ENCODE peak calls at places on chromosome 14, in four cellular contexts. F is NCI-H1092 treated with DMSO at 0.1 percent for 48 hours; D is stimulated activated CD8-positive, alpha-beta memory T cell treated with anti-CD3 and anti-CD28 coated beads, Interleukin-12 subunit alpha, Interleukin-12 subunit beta, amount 100 ng/mL, for 1 hour; W is sigmoid colon. N is an unnamed sample.
A peak's percentile ranks its signal among the peaks of the same experiment; 100 is the strongest.

GRCh38 chr14:53151523-53151866 is 1.6 kb downstream of the DDHD1 start:
- DNase-seq in F (no peak), D (no peak), W (no peak), N (no peak)

GRCh38 chr14:99644723-99645544 is at the start of gene HHIPL1:
- DNase-seq in F (no peak), D (no peak), W (no peak), N (no peak)

GRCh38 chr14:74475678-74476077 is 17.4 kb downstream of the NPC2 start:
- DNase-seq in F (no peak), D (no peak), W (no peak), N (no peak)

GRCh38 chr14:56975521-56975920 is 165.2 kb upstream of the OTX2 start:
- DNase-seq in F (no peak), D (no peak), W (no peak), N (no peak)

GRCh38 chr14:91482278-91483023 is 27.7 kb downstream of the PPP4R3A start:
- DNase-seq in F (no peak), D (no peak), W (no peak), N (no peak)

GRCh38 chr14:93824518-93825234 is 36.4 kb upstream of the PRIMA1 start:
- DNase-seq in F (peak; percentile 12), D (no peak), W (no peak), N (no peak)

GRCh38 chr14:87076146-87076545 is 916.8 kb downstream of the GALC start:
- DNase-seq in F (no peak), D (no peak), W (no peak), N (no peak)

GRCh38 chr14:29927596-29928341 is at the start of gene PRKD1:
- DNase-seq in F (peak; percentile 70), D (no peak), W (peak; percentile 78), N (peak; percentile 86)

GRCh38 chr14:91897121-91897701 is 29.9 kb upstream of the TC2N start:
- DNase-seq in F (no peak), D (no peak), W (peak; percentile 91), N (no peak)

GRCh38 chr14:34436118-34436905 is 25.7 kb downstream of the SPTSSA start:
- DNase-seq in F (no peak), D (no peak), W (no peak), N (no peak)